ENCODE peak calls at places on chromosomes 5 and 9, in six cellular contexts. K is SK-N-SH, A is K562, B is H1, G is GM12878, L is HepG2. N is an unnamed sample.

GRCh38 chr5:158593925-158594324 is 505.8 kb downstream of the EBF1 start:
- DNase-seq in K (no peak), A (no peak), B (no peak), G (no peak), L (no peak), N (no peak)

GRCh38 chr5:66378407-66378806 is 217.8 kb upstream of the MAST4 start:
- DNase-seq in K (no peak), A (no peak), B (no peak), G (no peak), L (no peak), N (no peak)

GRCh38 chr9:19155106-19155999 is 28.1 kb upstream of the PLIN2 start:
- DNase-seq in K (no peak), A (no peak), B (no peak), G (no peak), L (no peak), N (no peak)

GRCh38 chr5:134534726-134535110 is 9.2 kb downstream of the JADE2 start:
- DNase-seq in K (no peak), A (no peak), B (no peak), G (no peak), L (no peak), N (no peak)

GRCh38 chr9:15824310-15824709 is 271.5 kb downstream of the CCDC171 start:
- DNase-seq in K (no peak), A (no peak), B (no peak), G (no peak), L (peak), N (no peak)

GRCh38 chr9:129523953-129524847 is 96.7 kb downstream of the C9orf50 start:
- DNase-seq in K (no peak), A (peak), B (no peak), G (no peak), L (no peak), N (no peak)

GRCh38 chr5:180468732-180469585 is 25.2 kb upstream of the CNOT6 start:
- DNase-seq in K (no peak), A (no peak), B (no peak), G (no peak), L (no peak), N (no peak)

GRCh38 chr5:38259062-38259857 is 901 bp downstream of the EGFLAM start:
- DNase-seq in K (peak), A (no peak), B (no peak), G (no peak), L (no peak), N (no peak)

GRCh38 chr5:176921669-176922196 is 22.6 kb upstream of the HK3 start:
- DNase-seq in K (no peak), A (no peak), B (no peak), G (no peak), L (no peak), N (no peak)

GRCh38 chr5:83377131-83377865 is 94.2 kb upstream of the VCAN start:
- DNase-seq in K (no peak), A (no peak), B (no peak), G (no peak), L (no peak), N (peak)

GRCh38 chr9:95757026-95757425 is 118.5 kb upstream of the ERCC6L2 start:
- DNase-seq in K (no peak), A (no peak), B (no peak), G (no peak), L (no peak), N (no peak)

GRCh38 chr5:125190232-125191051 is 444.0 kb upstream of the ZNF608 start:
- DNase-seq in K (peak), A (no peak), B (no peak), G (no peak), L (no peak), N (no peak)

GRCh38 chr5:13946111-13946510 is 1.6 kb upstream of the DNAH5 start:
- DNase-seq in K (no peak), A (no peak), B (no peak), G (no peak), L (no peak), N (no peak)

GRCh38 chr5:157130933-157131332 is 11.7 kb downstream of the MED7 start:
- DNase-seq in K (peak), A (no peak), B (no peak), G (no peak), L (no peak), N (no peak)

GRCh38 chr5:156715287-156715686 is 134.8 kb upstream of the PPP1R2B start:
- DNase-seq in K (no peak), A (no peak), B (no peak), G (no peak), L (no peak), N (no peak)

GRCh38 chr5:6585168-6585567 is 47.7 kb downstream of the NSUN2 start:
- DNase-seq in K (no peak), A (no peak), B (no peak), G (no peak), L (no peak), N (no peak)

GRCh38 chr5:170691623-170692022 is 91.9 kb upstream of the GABRP start:
- DNase-seq in K (peak), A (no peak), B (peak), G (no peak), L (no peak), N (no peak)

GRCh38 chr5:138038826-138039225 is 5.9 kb upstream of the FAM13B start:
- DNase-seq in K (no peak), A (no peak), B (no peak), G (no peak), L (no peak), N (no peak)

GRCh38 chr9:110748251-110748893 is 79.8 kb downstream of the MUSK start:
- DNase-seq in K (no peak), A (no peak), B (no peak), G (no peak), L (no peak), N (no peak)

GRCh38 chr9:78144008-78144381 is 91.9 kb upstream of the CEP78 start:
- DNase-seq in K (no peak), A (no peak), B (no peak), G (no peak), L (no peak), N (no peak)

GRCh38 chr9:78144663-78145377 is 91.1 kb upstream of the CEP78 start:
- DNase-seq in K (no peak), A (no peak), B (no peak), G (no peak), L (no peak), N (peak)

GRCh38 chr9:78149738-78150291 is 86.1 kb upstream of the CEP78 start:
- DNase-seq in K (no peak), A (no peak), B (no peak), G (no peak), L (no peak), N (no peak)

GRCh38 chr9:78143281-78144007 is 92.4 kb upstream of the CEP78 start:
- DNase-seq in K (no peak), A (no peak), B (no peak), G (no peak), L (no peak), N (no peak)

GRCh38 chr9:78146241-78146640 is 89.6 kb upstream of the CEP78 start:
- DNase-seq in K (no peak), A (no peak), B (no peak), G (no peak), L (no peak), N (no peak)
- TF ChIP-seq GABPA in K (no peak), A (no peak), B (no peak), G (no peak), L (no peak), N (no peak)

DNA sequence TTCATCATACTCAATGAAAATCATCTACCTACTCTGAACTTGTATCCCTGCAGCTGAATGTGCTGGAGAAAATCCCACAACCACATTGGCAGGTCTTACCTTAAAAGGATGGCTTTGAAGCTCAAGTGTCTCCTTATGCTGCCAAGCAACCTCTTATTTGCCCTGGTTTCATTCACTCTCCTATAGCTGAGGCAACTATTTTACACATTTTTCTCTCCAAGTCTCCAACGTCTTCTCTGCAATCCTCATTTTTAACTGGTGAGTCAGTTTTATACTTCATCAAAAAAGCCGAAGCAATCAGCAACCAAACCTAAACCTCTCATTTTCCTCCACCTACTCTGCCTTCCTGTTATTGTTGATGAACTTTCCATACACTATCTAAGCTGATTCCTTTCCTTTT is 49.8 kb downstream of the POU4F3 start:
- DNase-seq in K (no peak), A (no peak), B (no peak), G (no peak), L (no peak), N (no peak)
- TF ChIP-seq GABPA in K (no peak), A (no peak), B (no peak), G (no peak), L (no peak), N (no peak)

DNA sequence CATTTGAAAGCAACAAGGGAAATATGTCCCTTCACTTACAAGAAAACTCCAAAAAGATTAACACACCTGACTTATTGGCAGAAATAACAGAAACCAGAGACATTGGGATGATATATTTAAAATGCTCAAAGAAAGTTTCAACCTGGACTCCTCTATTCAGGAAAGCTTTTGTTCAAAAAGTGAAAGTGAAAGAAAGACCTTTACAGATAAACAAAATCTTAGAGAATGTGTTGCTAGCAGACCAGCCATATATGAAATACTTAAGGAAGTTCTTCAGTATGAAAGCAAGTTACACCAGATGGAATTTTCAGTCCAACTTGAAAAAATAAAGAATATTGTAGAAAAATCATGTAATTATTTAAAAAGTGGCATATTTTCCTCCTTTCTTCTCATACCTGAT is 1075.1 kb downstream of the NR2F1-AS1 start:
- DNase-seq in K (no peak), A (no peak), B (no peak), G (no peak), L (no peak), N (no peak)
- TF ChIP-seq GABPA in K (no peak), A (no peak), B (no peak), G (no peak), L (no peak), N (no peak)

GRCh38 chr5:149456597-149457392 is 77.7 kb upstream of the IL17B start:
- DNase-seq in K (peak), A (peak), B (no peak), G (no peak), L (no peak), N (no peak)

GRCh38 chr5:149453618-149454415 is 74.7 kb upstream of the IL17B start:
- DNase-seq in K (no peak), A (no peak), B (no peak), G (no peak), L (no peak), N (no peak)

GRCh38 chr5:149457393-149457763 is 78.3 kb upstream of the IL17B start:
- DNase-seq in K (no peak), A (no peak), B (no peak), G (no peak), L (no peak), N (no peak)

GRCh38 chr5:149452665-149453617 is 73.8 kb upstream of the IL17B start:
- DNase-seq in K (no peak), A (no peak), B (no peak), G (no peak), L (peak), N (no peak)

DNA sequence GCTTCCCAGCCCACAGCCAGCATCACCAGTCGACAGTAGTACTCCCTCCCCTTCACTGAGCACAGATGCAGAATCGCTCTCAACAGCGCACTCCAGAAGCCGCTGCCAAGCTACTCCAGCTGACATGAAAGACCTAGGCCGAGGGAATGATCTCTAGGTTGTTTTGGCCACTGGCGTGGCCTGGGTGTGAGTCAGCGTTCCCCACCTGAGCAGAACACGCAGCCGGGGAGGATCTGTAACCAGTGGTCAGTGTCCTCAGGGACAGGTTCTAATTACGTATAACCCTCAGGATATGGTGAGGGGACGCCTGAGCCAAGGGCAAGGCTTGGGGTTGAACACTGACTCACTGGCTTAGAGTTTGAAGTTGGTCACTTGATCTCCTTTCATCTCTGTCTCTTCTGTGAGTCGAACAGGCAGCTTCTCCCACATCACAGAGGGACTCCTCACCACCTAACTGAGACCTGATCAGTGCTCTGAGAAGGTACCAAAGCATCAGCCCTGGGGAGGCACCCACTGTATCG is 76.9 kb upstream of the IL17B start:
- DNase-seq in K (no peak), A (peak), B (no peak), G (no peak), L (peak), N (no peak)
- TF ChIP-seq GABPA in K (no peak), A (no peak), B (no peak), G (no peak), L (no peak), N (no peak)

GRCh38 chr9:4592886-4593285 is 69.2 kb upstream of the PLPP6 start:
- DNase-seq in K (no peak), A (no peak), B (no peak), G (no peak), L (no peak), N (no peak)
- TF ChIP-seq GABPA in K (no peak), A (no peak), B (no peak), G (no peak), L (no peak), N (no peak)

GRCh38 chr9:68683433-68683832 is 21.6 kb upstream of the PIP5K1B start:
- DNase-seq in K (no peak), A (no peak), B (no peak), G (no peak), L (no peak), N (no peak)

GRCh38 chr9:68690088-68690487 is 15.0 kb upstream of the PIP5K1B start:
- DNase-seq in K (no peak), A (no peak), B (no peak), G (no peak), L (no peak), N (no peak)

GRCh38 chr9:68685213-68685612 is 19.8 kb upstream of the PIP5K1B start:
- DNase-seq in K (no peak), A (no peak), B (no peak), G (no peak), L (peak), N (no peak)

DNA sequence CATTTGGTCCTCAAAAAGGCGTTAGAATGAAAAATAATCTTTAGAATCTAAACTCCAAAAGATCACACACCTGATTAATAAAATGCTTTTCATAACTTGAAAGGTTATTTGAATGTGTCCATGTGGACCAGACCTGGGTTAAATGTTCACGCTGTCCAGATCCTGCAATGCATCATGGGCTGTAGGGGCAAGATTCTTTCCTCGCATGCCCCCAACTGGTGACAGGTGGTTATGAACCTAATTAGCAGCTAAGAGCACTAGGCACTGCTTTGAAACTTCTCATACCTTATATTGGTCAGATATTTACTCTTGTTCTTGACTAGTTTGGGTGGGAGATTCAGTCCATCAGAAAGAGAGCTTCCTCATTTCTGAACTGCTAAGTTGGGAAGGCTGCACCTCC is 19.3 kb upstream of the PIP5K1B start:
- DNase-seq in K (peak), A (peak), B (peak), G (no peak), L (peak), N (peak)
- TF ChIP-seq GABPA in K (no peak), A (no peak), B (no peak), G (no peak), L (no peak), N (no peak)

N was measured in HL-60.